ENCODE peak calls at places on chromosomes 16 and 17, in four cellular contexts. V is CD4-positive, alpha-beta memory T cell; R is C1 segment of cervical spinal cord; E is neural progenitor cell. B is an unnamed sample.

GRCh38 chr17:83061586-83061985 is 17.8 kb upstream of the METRNL start:
- DNase-seq in V (no peak), R (no peak), E (no peak), B (no peak)

GRCh38 chr16:29025735-29026134 is 40.9 kb downstream of the LAT start:
- DNase-seq in V (no peak), R (no peak), E (no peak), B (no peak)

GRCh38 chr17:79920751-79921410 is 81.6 kb upstream of the CBX4 start:
- DNase-seq in V (no peak), R (no peak), E (no peak), B (no peak)

GRCh38 chr17:19265755-19266154 is 28.6 kb downstream of the EPN2 start:
- DNase-seq in V (no peak), R (no peak), E (no peak), B (peak; percentile 10)

GRCh38 chr17:80789356-80789902 is 202.2 kb upstream of the CHMP6 start:
- DNase-seq in V (no peak), R (no peak), E (no peak), B (peak; percentile 56)

GRCh38 chr16:69531988-69532387 is 33.8 kb upstream of the NFAT5 start:
- DNase-seq in V (no peak), R (no peak), E (no peak), B (no peak)

GRCh38 chr16:86768999-86769398 is 190.7 kb downstream of the FOXL1 start:
- DNase-seq in V (no peak), R (no peak), E (no peak), B (no peak)

GRCh38 chr17:21379080-21379711 is 3.0 kb downstream of the KCNJ12 start:
- DNase-seq in V (no peak), R (no peak), E (no peak), B (peak; percentile 82)

GRCh38 chr16:85329059-85329812 is 217.0 kb upstream of the CIBAR2 start:
- DNase-seq in V (no peak), R (no peak), E (peak; percentile 97), B (no peak)

GRCh38 chr16:67882374-67883145 is 2.1 kb upstream of the NRN1L start:
- DNase-seq in V (no peak), R (no peak), E (no peak), B (peak; percentile 74)

GRCh38 chr17:36892112-36892838 is 45.0 kb upstream of the LHX1 start:
- DNase-seq in V (no peak), R (no peak), E (peak; percentile 21), B (no peak)

GRCh38 chr16:27174007-27174406 is 29.3 kb upstream of the KDM8 start:
- DNase-seq in V (peak; percentile 75), R (no peak), E (no peak), B (no peak)

GRCh38 chr17:56536766-56537165 is 56.7 kb upstream of the NOG start:
- DNase-seq in V (no peak), R (no peak), E (no peak), B (no peak)

GRCh38 chr16:85068746-85069145 is 41.2 kb downstream of the KIAA0513 start:
- DNase-seq in V (no peak), R (no peak), E (no peak), B (no peak)

GRCh38 chr16:57128787-57129389 is 36.5 kb downstream of the CPNE2 start:
- DNase-seq in V (peak; percentile 32), R (no peak), E (no peak), B (no peak)

GRCh38 chr17:3845754-3846738 is at the start of gene NCBP3:
- DNase-seq in V (peak; percentile 90), R (no peak), E (peak; percentile 98), B (peak; percentile 85)

GRCh38 chr17:56486732-56487131 is 106.8 kb upstream of the NOG start:
- DNase-seq in V (no peak), R (no peak), E (no peak), B (no peak)

GRCh38 chr17:40062347-40063033 is at the start of gene THRA:
- DNase-seq in V (peak; percentile 71), R (no peak), E (peak; percentile 90), B (peak; percentile 67)

GRCh38 chr17:72928454-72929136 is 163.9 kb downstream of the SLC39A11 start:
- DNase-seq in V (no peak), R (no peak), E (no peak), B (no peak)

GRCh38 chr16:26365555-26365954 is 673.8 kb downstream of the HS3ST4 start:
- DNase-seq in V (no peak), R (no peak), E (no peak), B (no peak)

GRCh38 chr16:26510924-26511323 is 555.8 kb upstream of the C16orf82 start:
- DNase-seq in V (no peak), R (no peak), E (no peak), B (no peak)

GRCh38 chr17:55845385-55845784 is 94.5 kb downstream of the PCTP start:
- DNase-seq in V (no peak), R (no peak), E (peak; percentile 84), B (peak; percentile 14)

GRCh38 chr16:89325861-89326471 is 108.5 kb downstream of the ZNF778 start:
- DNase-seq in V (no peak), R (no peak), E (no peak), B (peak; percentile 71)

GRCh38 chr16:12959072-12959471 is 57.7 kb downstream of the SHISA9 start:
- DNase-seq in V (no peak), R (no peak), E (no peak), B (no peak)

GRCh38 chr17:76188213-76189060 is 47.4 kb upstream of the FOXJ1 start:
- DNase-seq in V (no peak), R (no peak), E (no peak), B (no peak)

GRCh38 chr17:78338860-78339259 is 21.0 kb downstream of the SOCS3 start:
- DNase-seq in V (peak; percentile 51), R (no peak), E (no peak), B (no peak)

GRCh38 chr17:2042355-2042929 is 620 bp downstream of the OVCA2 start:
- DNase-seq in V (no peak), R (no peak), E (peak; percentile 73), B (no peak)

GRCh38 chr16:56964243-56965148 is 2.7 kb downstream of the CETP start:
- DNase-seq in V (peak; percentile 92), R (no peak), E (peak; percentile 96), B (peak; percentile 66)

GRCh38 chr17:80861892-80862291 is 129.7 kb upstream of the CHMP6 start:
- DNase-seq in V (peak; percentile 47), R (no peak), E (peak; percentile 53), B (peak; percentile 26)

GRCh38 chr16:69465083-69465721 is 40.8 kb downstream of the CYB5B start:
- DNase-seq in V (no peak), R (no peak), E (no peak), B (no peak)

GRCh38 chr16:1991135-1991551 is 1.4 kb downstream of the SYNGR3 start:
- DNase-seq in V (no peak), R (no peak), E (no peak), B (no peak)

GRCh38 chr16:4233431-4233830 is 8.4 kb downstream of the SRL start:
- DNase-seq in V (no peak), R (no peak), E (no peak), B (no peak)

GRCh38 chr17:9893606-9894005 is 11.5 kb downstream of the RCVRN start:
- DNase-seq in V (no peak), R (no peak), E (no peak), B (no peak)

GRCh38 chr16:27242398-27242797 is 26.2 kb downstream of the NSMCE1 start:
- DNase-seq in V (no peak), R (no peak), E (no peak), B (no peak)

GRCh38 chr16:79543219-79543618 is 57.3 kb downstream of the MAF start:
- DNase-seq in V (no peak), R (no peak), E (no peak), B (no peak)

GRCh38 chr16:80692270-80692669 is 112.1 kb downstream of the CDYL2 start:
- DNase-seq in V (no peak), R (no peak), E (no peak), B (no peak)

GRCh38 chr17:27226611-27227234 is 67.2 kb upstream of the WSB1 start:
- DNase-seq in V (no peak), R (no peak), E (no peak), B (no peak)

GRCh38 chr16:11155284-11155806 is 100.7 kb downstream of the SOCS1 start:
- DNase-seq in V (no peak), R (no peak), E (no peak), B (no peak)

GRCh38 chr17:27980035-27980434 is 62.4 kb upstream of the NLK start:
- DNase-seq in V (no peak), R (no peak), E (no peak), B (no peak)

B was measured in gastrocnemius medialis.